ENCODE peak calls at places on chromosomes 13 and 19, in six cellular contexts. R is cardiac fibroblast, E is fibroblast of pulmonary artery, W is epithelial cell of esophagus, M is SK-N-SH, T is upper lobe of left lung. X is an unnamed sample.

GRCh38 chr13:31987535-31988170 is 43.9 kb upstream of the FRY start:
- DNase-seq in W (no peak), M (no peak), T (no peak), R (no peak), E (no peak), X (no peak)

GRCh38 chr13:98490866-98491265 is 86.0 kb downstream of the STK24 start:
- DNase-seq in T (no peak), R (no peak), E (no peak), W (no peak), M (no peak), X (no peak)

GRCh38 chr13:59837101-59837500 is 326.6 kb downstream of the DIAPH3 start:
- DNase-seq in E (no peak), M (no peak), R (no peak), W (no peak), T (no peak), X (no peak)

GRCh38 chr13:21579754-21580316 is 24.1 kb downstream of the MICU2 start:
- DNase-seq in E (no peak), T (no peak), M (no peak), R (no peak), W (no peak), X (no peak)

GRCh38 chr19:6564393-6564792 is 26.6 kb downstream of the CD70 start:
- DNase-seq in R (peak), W (peak), E (peak), M (no peak), T (no peak), X (no peak)

GRCh38 chr19:19627716-19628498 is at the start of gene LPAR2:
- DNase-seq in M (peak), T (peak), R (no peak), E (no peak), W (peak), X (peak)

GRCh38 chr13:52405767-52406494 is at the start of gene THSD1:
- DNase-seq in T (peak), W (peak), M (peak), E (peak), R (peak), X (no peak)

GRCh38 chr19:18284710-18285430 is 3.4 kb upstream of the JUND start:
- DNase-seq in W (no peak), M (no peak), R (no peak), E (no peak), T (no peak), X (no peak)

GRCh38 chr13:99958402-99959126 is 13.0 kb downstream of the ZIC5 start:
- DNase-seq in E (no peak), M (no peak), W (no peak), T (no peak), R (no peak), X (no peak)

GRCh38 chr13:55497486-55497885 is 1643.2 kb upstream of the PRR20A start:
- DNase-seq in W (no peak), T (no peak), M (no peak), E (no peak), R (no peak), X (no peak)

GRCh38 chr19:19461671-19462622 is 53.4 kb downstream of the TSSK6 start:
- DNase-seq in R (peak), W (peak), M (peak), T (peak), E (peak), X (no peak)

GRCh38 chr19:28737021-28737525 is 475.9 kb downstream of the UQCRFS1 start:
- DNase-seq in M (no peak), R (peak), E (peak), W (peak), T (no peak), X (no peak)

GRCh38 chr19:45050036-45050435 is 11.2 kb downstream of the CLASRP start:
- DNase-seq in M (no peak), W (peak), T (no peak), E (no peak), R (no peak), X (no peak)

GRCh38 chr13:107867701-107868661 is 347.4 kb downstream of the LIG4 start:
- DNase-seq in M (peak), R (peak), W (peak), T (peak), E (peak), X (peak)

GRCh38 chr13:46654956-46655726 is 102.2 kb downstream of the LRCH1 start:
- DNase-seq in R (peak), T (no peak), E (peak), M (no peak), W (no peak), X (no peak)

GRCh38 chr19:918481-919156 is 1.5 kb downstream of the KISS1R start:
- DNase-seq in T (peak), W (no peak), M (no peak), E (no peak), R (no peak), X (no peak)

GRCh38 chr13:39284801-39285388 is 246.6 kb downstream of the NHLRC3 start:
- DNase-seq in T (no peak), M (no peak), E (peak), W (no peak), R (peak), X (no peak)

DNA sequence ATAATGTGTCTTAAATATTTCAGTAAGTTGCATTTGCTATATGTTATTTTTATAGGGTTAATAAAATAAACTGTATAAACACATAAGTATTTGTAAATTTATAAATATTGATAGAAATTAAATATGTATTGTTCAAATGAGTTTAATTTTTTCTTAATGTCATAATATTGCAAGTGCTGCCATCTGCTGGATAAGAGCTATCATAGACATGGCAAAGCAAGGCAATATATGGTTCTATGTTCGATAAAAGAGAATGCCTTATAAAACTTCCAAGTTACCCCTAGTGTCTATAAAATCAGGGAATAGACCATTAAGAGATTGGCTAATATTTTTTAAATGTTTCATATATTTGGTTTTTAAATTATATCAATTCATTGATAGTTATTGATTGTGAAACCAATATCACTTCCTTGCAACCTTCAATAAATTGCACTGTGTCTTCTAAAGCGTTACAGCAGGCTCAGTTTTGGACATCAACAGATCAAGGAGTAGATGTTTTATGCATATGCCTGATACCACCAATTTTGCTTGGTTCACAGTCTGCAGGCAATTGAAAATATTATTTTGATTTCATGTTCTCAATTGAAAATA is 29.0 kb upstream of the SLITRK6 start:
- DNase-seq in E (peak), M (peak), T (no peak), R (peak), W (peak), X (no peak)
- TF ChIP-seq CTCF in E (peak), M (peak), T (no peak), R (peak), W (peak), X (peak)

GRCh38 chr13:30898070-30898469 is 8.0 kb upstream of the MEDAG start:
- DNase-seq in W (no peak), E (no peak), M (no peak), R (no peak), T (no peak), X (no peak)

GRCh38 chr13:30904043-30904442 is 2.0 kb upstream of the MEDAG start:
- DNase-seq in W (no peak), T (no peak), R (peak), M (no peak), E (peak), X (no peak)

GRCh38 chr13:30900952-30901749 is 4.9 kb upstream of the MEDAG start:
- DNase-seq in M (no peak), E (no peak), T (no peak), R (no peak), W (no peak), X (no peak)

GRCh38 chr13:30895773-30896172 is 10.3 kb upstream of the MEDAG start:
- DNase-seq in R (peak), T (no peak), W (peak), M (no peak), E (peak), X (no peak)

GRCh38 chr13:30898721-30899188 is 7.3 kb upstream of the MEDAG start:
- DNase-seq in E (peak), W (peak), T (no peak), R (peak), M (no peak), X (no peak)
- TF ChIP-seq CTCF in E (no peak), W (no peak), T (no peak), R (no peak), M (peak), X (no peak)

GRCh38 chr19:50909240-50910070 is 1.7 kb downstream of the KLK4 start:
- DNase-seq in M (peak), T (peak), W (peak), E (peak), R (peak), X (peak)

GRCh38 chr19:50908311-50908710 is 2.9 kb downstream of the KLK4 start:
- DNase-seq in E (no peak), M (no peak), W (no peak), R (no peak), T (peak), X (no peak)

GRCh38 chr19:50910722-50911121 is 473 bp downstream of the KLK4 start:
- DNase-seq in R (no peak), W (no peak), T (no peak), M (no peak), E (no peak), X (no peak)

GRCh38 chr19:50902640-50903039 is 8.6 kb downstream of the KLK4 start:
- DNase-seq in T (no peak), M (no peak), W (no peak), R (no peak), E (no peak), X (no peak)

DNA sequence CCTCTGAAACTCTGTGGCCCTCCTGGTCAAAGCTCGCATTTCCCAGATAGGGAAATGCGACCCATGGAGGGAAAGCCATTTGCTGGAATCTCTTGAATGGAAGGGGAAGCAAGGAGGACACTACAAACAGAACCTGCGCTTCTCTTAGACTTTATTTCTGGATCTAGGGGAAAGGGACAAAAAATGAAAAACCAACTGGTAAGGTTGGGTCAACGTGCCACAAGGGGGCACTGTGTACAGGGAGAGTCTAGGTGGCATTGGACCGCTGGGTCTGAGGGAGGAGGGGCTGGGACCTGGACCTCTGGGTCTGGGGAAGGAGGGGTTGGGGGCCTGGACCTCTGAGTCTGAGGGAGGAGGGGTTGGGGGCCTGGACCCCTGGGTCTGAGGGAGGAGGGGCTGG is 5.0 kb downstream of the KLK4 start:
- DNase-seq in W (no peak), E (peak), M (peak), T (no peak), R (no peak), X (no peak)
- TF ChIP-seq CTCF in W (peak), E (peak), M (peak), T (no peak), R (peak), X (peak)

GRCh38 chr13:74657765-74658164 is 523.6 kb upstream of the KLF12 start:
- DNase-seq in W (no peak), R (no peak), T (no peak), M (no peak), E (no peak), X (no peak)

GRCh38 chr13:74667656-74668055 is 533.5 kb upstream of the KLF12 start:
- DNase-seq in W (peak), R (no peak), E (no peak), T (no peak), M (no peak), X (no peak)

GRCh38 chr13:74662895-74663294 is 528.7 kb upstream of the KLF12 start:
- DNase-seq in T (no peak), R (no peak), M (no peak), W (no peak), E (peak), X (no peak)

GRCh38 chr13:74661851-74662250 is 527.6 kb upstream of the KLF12 start:
- DNase-seq in T (no peak), W (peak), M (no peak), E (no peak), R (no peak), X (no peak)
- TF ChIP-seq CTCF in T (no peak), W (no peak), M (no peak), E (no peak), R (no peak), X (no peak)

GRCh38 chr13:29266743-29267142 is 328.7 kb downstream of the SLC7A1 start:
- DNase-seq in W (no peak), R (no peak), E (no peak), T (no peak), M (no peak), X (no peak)
- TF ChIP-seq CTCF in W (no peak), R (no peak), E (no peak), T (no peak), M (no peak), X (no peak)

GRCh38 chr19:5540208-5540607 is 27.5 kb downstream of the TINCR start:
- DNase-seq in M (no peak), E (no peak), W (no peak), R (no peak), T (no peak), X (no peak)
- TF ChIP-seq CTCF in M (no peak), E (no peak), W (no peak), R (no peak), T (no peak), X (no peak)

GRCh38 chr19:10334340-10335148 is 1.2 kb upstream of the RAVER1 start:
- DNase-seq in E (peak), T (peak), R (peak), W (peak), M (peak), X (peak)
- TF ChIP-seq CTCF in E (peak), T (peak), R (no peak), W (no peak), M (peak), X (no peak)

DNA sequence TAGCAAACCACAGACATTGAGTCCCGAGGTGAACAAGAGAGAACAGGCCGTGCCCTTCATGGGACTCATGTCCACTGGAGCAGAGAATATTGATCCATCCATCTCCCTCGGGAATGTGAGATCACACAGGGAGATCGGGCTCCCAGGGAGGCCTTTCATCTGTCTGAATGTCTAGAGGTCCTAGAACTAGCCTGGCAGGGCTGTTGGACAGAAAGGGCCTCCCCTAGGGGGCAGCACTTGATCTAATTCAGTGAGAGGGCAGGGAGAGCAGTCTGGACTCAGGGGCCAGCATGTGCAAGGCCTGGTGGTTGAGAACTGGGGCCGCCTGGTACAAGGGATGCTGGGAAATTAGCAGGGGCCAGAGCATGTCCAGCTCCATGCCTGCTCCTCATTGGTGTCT is 4.3 kb downstream of the RUVBL2 start:
- DNase-seq in R (peak), M (peak), E (peak), T (no peak), W (peak), X (no peak)
- TF ChIP-seq CTCF in R (peak), M (peak), E (peak), T (peak), W (peak), X (peak)